ENCODE peak calls at places on chromosomes 1 and 21, in nine cellular contexts. Y, Q, D, K, X, P, N, E and G are unnamed samples.

GRCh38 chr21:41442496-41443186 is 16.6 kb downstream of the MX1 start:
- DNase-seq in N (no peak), P (no peak), K (no peak), Y (peak; percentile 36), D (no peak), Q (no peak), E (no peak), X (no peak), G (peak; percentile 75)

GRCh38 chr1:169090308-169090899 is 16.1 kb upstream of the ATP1B1 start:
- DNase-seq in P (no peak), Q (no peak), E (no peak), D (no peak), N (no peak), K (no peak), X (no peak), Y (no peak), G (no peak)

GRCh38 chr21:45419162-45419561 is 14.2 kb downstream of the COL18A1 start:
- DNase-seq in N (no peak), D (no peak), E (no peak), Q (peak; percentile 80), P (no peak), X (no peak), Y (no peak), K (no peak), G (no peak)

GRCh38 chr1:40919475-40920011 is 57.4 kb upstream of the CITED4 start:
- DNase-seq in N (no peak), Y (no peak), Q (no peak), E (no peak), D (no peak), P (no peak), X (peak; percentile 42), K (no peak), G (no peak)

GRCh38 chr1:209428241-209428921 is 155.1 kb upstream of the CAMK1G start:
- DNase-seq in K (no peak), Y (no peak), D (no peak), Q (no peak), E (no peak), P (no peak), N (no peak), X (no peak), G (no peak)

GRCh38 chr1:190129367-190129766 is 348.3 kb downstream of the BRINP3 start:
- DNase-seq in X (no peak), Y (no peak), N (no peak), K (no peak), P (no peak), E (no peak), D (no peak), Q (no peak), G (no peak)

GRCh38 chr21:28538987-28539622 is 453.6 kb downstream of the LTN1 start:
- DNase-seq in K (peak; percentile 91), X (no peak), E (peak; percentile 89), Q (no peak), N (no peak), P (peak; percentile 68), Y (peak; percentile 96), D (peak; percentile 70), G (peak; percentile 96)

GRCh38 chr1:201471772-201472171 is 2.8 kb upstream of the PHLDA3 start:
- DNase-seq in P (no peak), N (no peak), D (no peak), E (no peak), K (peak; percentile 80), Q (no peak), X (no peak), Y (peak; percentile 79), G (peak; percentile 92)

GRCh38 chr1:39625462-39626273 is 13.8 kb downstream of the HEYL start:
- DNase-seq in X (peak; percentile 52), D (no peak), K (peak; percentile 85), E (peak; percentile 17), P (peak; percentile 76), Y (peak; percentile 53), Q (peak; percentile 99), N (peak; percentile 91), G (peak; percentile 52)

GRCh38 chr1:75519626-75520025 is 91.3 kb downstream of the SLC44A5 start:
- DNase-seq in P (no peak), E (no peak), K (no peak), Q (no peak), D (no peak), X (no peak), Y (no peak), N (no peak), G (no peak)

GRCh38 chr1:18999287-18999852 is 42.9 kb upstream of the IFFO2 start:
- DNase-seq in P (no peak), Y (peak; percentile 46), D (peak; percentile 20), K (peak; percentile 52), N (no peak), X (no peak), E (peak; percentile 25), Q (peak; percentile 77), G (peak; percentile 6)

GRCh38 chr21:44962481-44962966 is 22.7 kb downstream of the SLX9 start:
- DNase-seq in E (peak; percentile 98), D (peak; percentile 95), Y (peak; percentile 100), N (peak; percentile 36), K (peak; percentile 99), X (no peak), P (peak; percentile 97), Q (no peak), G (peak; percentile 93)

GRCh38 chr1:195604287-195604686 is 1004.0 kb downstream of the KCNT2 start:
- DNase-seq in P (no peak), Q (no peak), E (peak; percentile 65), Y (peak; percentile 93), D (peak; percentile 12), X (no peak), K (peak; percentile 88), N (no peak), G (peak; percentile 89)

GRCh38 chr1:245216356-245217110 is 61.7 kb downstream of the KIF26B start:
- DNase-seq in E (no peak), N (no peak), Q (no peak), K (no peak), D (no peak), Y (no peak), X (no peak), P (no peak), G (no peak)

GRCh38 chr21:46570119-46570518 is 34.8 kb downstream of the S100B start:
- DNase-seq in E (no peak), Y (no peak), Q (no peak), P (no peak), D (no peak), K (no peak), N (no peak), X (no peak), G (no peak)

GRCh38 chr1:85544689-85545203 is 35.8 kb upstream of the CCN1 start:
- DNase-seq in K (peak; percentile 44), E (peak; percentile 80), Q (peak; percentile 68), X (no peak), P (peak; percentile 33), D (peak; percentile 43), Y (peak; percentile 66), N (no peak), G (peak; percentile 53)
- H3K4me3 ChIP-seq in K (no peak overlapping the region), E (no peak overlapping the region), Q (no peak overlapping the region), X (no peak overlapping the region), P (no peak overlapping the region), D (no peak overlapping the region), Y (no peak overlapping the region), N (no peak overlapping the region), G (no peak overlapping the region)

GRCh38 chr1:231727171-231727570 is 100.6 kb downstream of the DISC1 start:
- DNase-seq in X (no peak), N (no peak), Q (no peak), K (no peak), Y (no peak), E (no peak), P (no peak), D (no peak), G (no peak)

GRCh38 chr1:231724041-231724440 is 97.5 kb downstream of the DISC1 start:
- DNase-seq in X (no peak), E (no peak), P (no peak), N (no peak), D (no peak), Y (no peak), K (no peak), Q (no peak), G (no peak)

GRCh38 chr1:231720652-231721325 is 94.2 kb downstream of the DISC1 start:
- DNase-seq in E (no peak), Y (no peak), Q (no peak), N (no peak), D (no peak), X (no peak), K (no peak), P (no peak), G (no peak)

GRCh38 chr1:231723146-231723545 is 96.6 kb downstream of the DISC1 start:
- DNase-seq in Y (no peak), E (no peak), K (no peak), N (no peak), X (no peak), Q (no peak), D (no peak), P (no peak), G (no peak)

GRCh38 chr1:231724876-231725647 is 98.5 kb downstream of the DISC1 start:
- DNase-seq in P (peak; percentile 35), Q (no peak), K (peak; percentile 60), E (peak; percentile 47), X (no peak), D (no peak), N (no peak), Y (peak; percentile 36), G (peak; percentile 71)
- TF ChIP-seq CTCF in P (peak; percentile 72), Q (no peak), K (peak; percentile 55), E (peak; percentile 45), X (no peak), D (peak; percentile 46), N (no peak), Y (peak; percentile 38), G (peak; percentile 65)

DNA sequence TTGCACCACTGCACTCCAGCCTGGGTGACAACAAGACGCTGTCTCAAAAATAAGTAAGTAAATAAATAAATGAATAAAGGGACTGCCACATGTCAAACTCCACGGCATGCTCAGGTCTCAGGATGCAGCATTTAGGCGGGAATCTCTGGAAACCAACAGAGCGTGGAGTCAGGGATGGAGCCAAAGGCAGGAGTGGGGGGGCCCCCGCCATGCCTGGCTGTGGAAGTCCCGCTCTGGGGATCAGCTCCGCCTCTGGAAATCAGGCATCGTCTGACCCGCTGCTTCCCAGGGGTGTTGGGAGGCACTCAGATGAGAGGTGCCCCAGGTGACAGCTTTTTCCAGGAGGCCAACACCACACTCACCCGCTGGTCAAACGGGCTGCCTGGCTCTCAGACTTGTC is 20.2 kb downstream of the KIF17 start:
- DNase-seq in P (no peak), Q (no peak), X (no peak), D (no peak), Y (no peak), K (no peak), N (no peak), E (no peak), G (no peak)
- H3K4me3 ChIP-seq in P (no peak overlapping the region), Q (no peak overlapping the region), X (no peak overlapping the region), D (no peak overlapping the region), Y (no peak overlapping the region), K (no peak overlapping the region), N (no peak overlapping the region), E (no peak overlapping the region), G (no peak overlapping the region)

DNA sequence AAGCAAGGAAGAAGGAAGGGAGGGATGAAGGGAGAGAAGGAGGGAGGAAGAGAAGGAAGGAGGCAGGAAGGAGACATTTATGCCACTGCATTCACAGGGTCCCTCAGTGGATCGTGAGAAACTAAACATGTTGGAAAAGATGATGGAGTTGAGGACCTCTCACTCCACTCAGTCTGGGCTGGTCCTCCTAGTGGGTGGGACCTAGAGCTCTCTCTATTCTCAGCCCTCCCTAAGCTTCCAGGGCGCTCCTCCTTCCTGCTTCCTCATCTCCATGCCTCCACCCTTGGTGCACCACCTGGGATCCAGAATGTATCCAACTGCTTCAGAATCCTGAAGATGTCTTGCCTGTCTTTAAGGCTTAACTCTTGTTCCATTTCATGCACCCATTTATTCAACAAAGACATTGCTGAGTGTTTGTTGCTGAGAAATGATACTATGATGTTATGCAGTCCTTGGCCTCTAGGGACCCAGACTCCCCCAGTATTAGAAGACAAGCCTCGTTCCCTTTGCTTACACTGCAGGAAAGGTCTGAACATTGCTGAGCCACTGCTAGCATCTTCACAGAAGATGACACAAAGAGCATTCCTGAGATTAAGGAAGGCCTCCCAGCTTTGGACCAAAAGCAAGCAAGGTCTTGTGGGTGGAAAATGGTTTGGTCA is 88.5 kb downstream of the BEND5 start:
- DNase-seq in P (no peak), K (no peak), D (no peak), Q (no peak), X (no peak), E (no peak), N (no peak), Y (no peak), G (peak; percentile 14)
- TF ChIP-seq CTCF in P (peak; percentile 61), K (peak; percentile 40), D (peak; percentile 27), Q (no peak), X (peak; percentile 30), E (peak; percentile 44), N (no peak), Y (peak; percentile 10), G (peak; percentile 33)